ENCODE peak calls at places on chromosomes 1 and 21, in four cellular contexts. N is right lobe of liver, J is HAP-1, F is thoracic aorta. R is an unnamed sample.

GRCh38 chr1:154999651-155000474 is 2.7 kb upstream of the ZBTB7B start:
- DNase-seq in N (peak; percentile 45), J (peak; percentile 76), F (no peak), R (no peak)

GRCh38 chr1:68919070-68919469 is 422.2 kb upstream of the DEPDC1 start:
- DNase-seq in N (no peak), J (no peak), F (no peak), R (no peak)

GRCh38 chr1:165381745-165382530 is 25.4 kb upstream of the LMX1A start:
- DNase-seq in N (no peak), J (no peak), F (no peak), R (no peak)

GRCh38 chr1:52190500-52191252 is 48.8 kb downstream of the ZFYVE9 start:
- DNase-seq in N (no peak), J (peak; percentile 13), F (no peak), R (no peak)

GRCh38 chr1:1001057-1001630 is 1.2 kb upstream of the HES4 start:
- DNase-seq in N (no peak), J (peak; percentile 53), F (no peak), R (no peak)

GRCh38 chr1:6448749-6449631 is 17.0 kb downstream of the TNFRSF25 start:
- DNase-seq in N (peak; percentile 81), J (peak; percentile 52), F (no peak), R (no peak)

GRCh38 chr21:44029460-44030087 is 17.5 kb downstream of the TRAPPC10 start:
- DNase-seq in N (no peak), J (no peak), F (no peak), R (no peak)

GRCh38 chr1:11845641-11846335 is 1.8 kb downstream of the NPPA start:
- DNase-seq in N (no peak), J (no peak), F (no peak), R (no peak)

GRCh38 chr21:38082936-38083335 is 166.7 kb upstream of the KCNJ6 start:
- DNase-seq in N (no peak), J (no peak), F (no peak), R (no peak)

GRCh38 chr21:46639489-46640386 is 4.3 kb downstream of the PRMT2 start:
- DNase-seq in N (no peak), J (no peak), F (no peak), R (no peak)

GRCh38 chr1:188888387-188888786 is 1589.3 kb downstream of the BRINP3 start:
- DNase-seq in N (no peak), J (no peak), F (no peak), R (no peak)

GRCh38 chr21:31731112-31731801 is 661 bp downstream of the SCAF4 start:
- DNase-seq in N (peak; percentile 83), J (no peak), F (no peak), R (peak; percentile 57)

GRCh38 chr1:19651141-19651737 is 7.1 kb downstream of the NBL1 start:
- DNase-seq in N (no peak), J (peak; percentile 68), F (no peak), R (no peak)

GRCh38 chr1:106879538-106879937 is 176.9 kb upstream of the PRMT6 start:
- DNase-seq in N (no peak), J (no peak), F (no peak), R (peak; percentile 35)

GRCh38 chr1:8379513-8380186 is 61.7 kb downstream of the SLC45A1 start:
- DNase-seq in N (no peak), J (no peak), F (no peak), R (no peak)

GRCh38 chr1:47444578-47445465 is 7.0 kb downstream of the FOXD2 start:
- DNase-seq in N (peak; percentile 44), J (peak; percentile 60), F (no peak), R (no peak)

GRCh38 chr1:47442844-47443529 is 5.1 kb downstream of the FOXD2 start:
- DNase-seq in N (no peak), J (no peak), F (no peak), R (no peak)

GRCh38 chr1:47443530-47444316 is 5.9 kb downstream of the FOXD2 start:
- DNase-seq in N (no peak), J (no peak), F (no peak), R (no peak)

GRCh38 chr1:47445823-47446567 is 8.2 kb downstream of the FOXD2 start:
- DNase-seq in N (no peak), J (no peak), F (no peak), R (no peak)

GRCh38 chr1:47444317-47444577 is 6.4 kb downstream of the FOXD2 start:
- DNase-seq in N (no peak), J (no peak), F (no peak), R (no peak)
- H3K4me3 ChIP-seq in N (no peak overlapping the region), J (no peak overlapping the region), F (peak overlapping the region; percentile 48), R (no peak overlapping the region)

DNA sequence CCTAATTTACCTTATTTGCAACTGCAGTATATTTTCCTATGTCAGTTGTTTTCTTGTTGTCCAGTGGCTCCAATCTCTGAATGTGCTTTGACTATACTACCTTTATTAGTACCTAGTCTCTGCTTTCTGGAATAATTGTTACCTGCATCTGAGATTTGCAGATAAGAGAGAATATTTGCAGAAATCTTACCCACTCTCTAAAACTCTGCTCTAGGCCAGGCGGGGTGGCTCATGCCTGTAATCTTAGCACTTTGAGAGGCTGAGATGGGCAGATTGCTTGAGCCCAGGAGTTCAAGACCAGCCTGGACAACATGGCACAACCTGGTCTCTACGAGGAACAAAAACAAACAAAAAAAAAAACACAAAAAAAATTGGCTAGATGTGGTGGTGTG is 2.0 kb upstream of the SYDE2 start:
- DNase-seq in N (no peak), J (no peak), F (no peak), R (no peak)
- H3K4me3 ChIP-seq in N (no peak overlapping the region), J (peak overlapping the region; percentile 74), F (peak overlapping the region; percentile 97), R (no peak overlapping the region)

DNA sequence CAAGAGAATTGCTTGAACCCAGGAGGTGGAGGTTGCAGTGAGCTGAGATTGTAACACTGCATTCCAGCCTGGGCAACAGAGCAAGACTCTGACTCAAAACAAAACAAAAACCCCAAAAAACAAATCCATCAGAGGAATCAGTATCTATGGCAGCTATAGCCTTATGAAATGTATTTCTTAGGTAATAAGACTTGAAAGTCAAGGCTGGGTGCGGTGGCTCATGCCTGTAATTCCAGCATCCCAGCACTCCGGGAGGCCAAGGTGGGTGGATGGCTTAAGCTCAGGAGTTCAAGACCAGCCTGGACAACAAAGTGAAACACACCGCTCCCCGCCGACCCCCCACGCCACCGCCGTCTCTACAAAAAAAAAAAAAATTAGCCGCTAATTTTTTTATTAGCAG is 31.2 kb upstream of the EYA3 start:
- DNase-seq in N (no peak), J (no peak), F (no peak), R (no peak)
- H3K4me3 ChIP-seq in N (no peak overlapping the region), J (no peak overlapping the region), F (no peak overlapping the region), R (no peak overlapping the region)

DNA sequence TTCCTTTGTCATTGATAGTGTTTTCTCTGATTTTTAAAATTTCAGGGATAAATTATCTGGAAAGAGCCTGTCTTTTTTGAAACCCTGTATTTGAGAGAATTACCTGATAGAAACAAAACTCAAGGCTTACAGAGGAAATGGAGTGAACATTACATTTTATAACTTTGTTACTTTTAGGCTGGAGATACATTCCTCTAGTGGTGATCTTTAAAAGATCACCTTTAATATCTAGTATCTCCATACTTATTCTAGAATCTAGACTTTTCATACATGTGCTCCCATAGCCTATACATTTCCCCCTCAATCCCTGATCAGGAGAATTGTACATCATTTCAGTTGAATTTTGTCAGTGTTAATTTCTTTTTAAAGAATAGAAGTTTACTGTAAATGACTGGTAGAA is 33.6 kb downstream of the RASAL2 start:
- DNase-seq in N (no peak), J (no peak), F (no peak), R (no peak)
- H3K4me3 ChIP-seq in N (no peak overlapping the region), J (no peak overlapping the region), F (no peak overlapping the region), R (no peak overlapping the region)

GRCh38 chr1:150152772-150153461 is 3.2 kb downstream of the PLEKHO1 start:
- DNase-seq in N (no peak), J (no peak), F (no peak), R (no peak)

GRCh38 chr1:150150511-150151021 is 850 bp downstream of the PLEKHO1 start:
- DNase-seq in N (peak; percentile 36), J (peak; percentile 37), F (no peak), R (no peak)

GRCh38 chr1:150151291-150152181 is 1.8 kb downstream of the PLEKHO1 start:
- DNase-seq in N (peak; percentile 48), J (no peak), F (no peak), R (no peak)

GRCh38 chr1:150154143-150154542 is 4.4 kb downstream of the PLEKHO1 start:
- DNase-seq in N (no peak), J (no peak), F (no peak), R (no peak)

GRCh38 chr1:150152182-150152536 is 2.4 kb downstream of the PLEKHO1 start:
- DNase-seq in N (no peak), J (no peak), F (no peak), R (no peak)
- H3K4me3 ChIP-seq in N (no peak overlapping the region), J (peak overlapping the region; percentile 76), F (peak overlapping the region; percentile 94), R (peak overlapping the region; percentile 93)

GRCh38 chr1:227886993-227887696 is 60.6 kb downstream of the WNT9A start:
- DNase-seq in N (peak; percentile 21), J (peak; percentile 7), F (no peak), R (no peak)
- H3K4me3 ChIP-seq in N (peak overlapping the region; percentile 19), J (no peak overlapping the region), F (peak overlapping the region; percentile 64), R (peak overlapping the region; percentile 61)

R was measured in breast epithelium.